ENCODE peak calls at places on chromosomes 13 and 19, in five cellular contexts. K is hepatocyte, A is PC-3, D is MM.1S, P is OCI-LY7. L is an unnamed sample.

GRCh38 chr19:49436381-49437017 is 4.8 kb downstream of the SLC17A7 start:
- DNase-seq in K (peak; percentile 51), A (no peak), D (no peak), P (peak; percentile 86), L (peak; percentile 99)

GRCh38 chr19:55255618-55256423 is 3.0 kb downstream of the PPP6R1 start:
- DNase-seq in K (no peak), A (peak; percentile 95), D (peak; percentile 33), P (peak; percentile 73), L (no peak)

GRCh38 chr13:106610511-106610910 is 42.6 kb upstream of the ARGLU1 start:
- DNase-seq in K (peak; percentile 42), A (peak; percentile 56), D (no peak), P (no peak), L (no peak)

GRCh38 chr19:2391118-2391725 is 31.2 kb downstream of the TMPRSS9 start:
- DNase-seq in K (peak; percentile 81), A (peak; percentile 69), D (peak; percentile 88), P (peak; percentile 86), L (peak; percentile 79)

GRCh38 chr13:28239374-28239773 is 101.0 kb downstream of the PAN3 start:
- DNase-seq in K (no peak), A (no peak), D (no peak), P (no peak), L (no peak)

GRCh38 chr19:13420780-13421179 is 85.5 kb downstream of the CACNA1A start:
- DNase-seq in K (no peak), A (peak; percentile 18), D (no peak), P (no peak), L (peak; percentile 71)

GRCh38 chr13:21703846-21704245 is 33.0 kb downstream of the FGF9 start:
- DNase-seq in K (no peak), A (peak; percentile 71), D (no peak), P (no peak), L (no peak)

GRCh38 chr19:39935262-39935661 is 828 bp upstream of the FCGBP start:
- DNase-seq in K (no peak), A (no peak), D (no peak), P (no peak), L (no peak)

GRCh38 chr13:107234315-107234714 is 666.4 kb upstream of the ARGLU1 start:
- DNase-seq in K (no peak), A (no peak), D (no peak), P (no peak), L (no peak)

GRCh38 chr19:19385900-19386339 is 19.6 kb upstream of the GATAD2A start:
- DNase-seq in K (no peak), A (no peak), D (no peak), P (peak; percentile 77), L (peak; percentile 66)

GRCh38 chr13:48176781-48177180 is 56.2 kb upstream of the ITM2B start:
- DNase-seq in K (no peak), A (no peak), D (no peak), P (no peak), L (no peak)

GRCh38 chr19:3057275-3057714 is 5.0 kb downstream of the TLE5 start:
- DNase-seq in K (peak; percentile 67), A (peak; percentile 21), D (no peak), P (no peak), L (no peak)

DNA sequence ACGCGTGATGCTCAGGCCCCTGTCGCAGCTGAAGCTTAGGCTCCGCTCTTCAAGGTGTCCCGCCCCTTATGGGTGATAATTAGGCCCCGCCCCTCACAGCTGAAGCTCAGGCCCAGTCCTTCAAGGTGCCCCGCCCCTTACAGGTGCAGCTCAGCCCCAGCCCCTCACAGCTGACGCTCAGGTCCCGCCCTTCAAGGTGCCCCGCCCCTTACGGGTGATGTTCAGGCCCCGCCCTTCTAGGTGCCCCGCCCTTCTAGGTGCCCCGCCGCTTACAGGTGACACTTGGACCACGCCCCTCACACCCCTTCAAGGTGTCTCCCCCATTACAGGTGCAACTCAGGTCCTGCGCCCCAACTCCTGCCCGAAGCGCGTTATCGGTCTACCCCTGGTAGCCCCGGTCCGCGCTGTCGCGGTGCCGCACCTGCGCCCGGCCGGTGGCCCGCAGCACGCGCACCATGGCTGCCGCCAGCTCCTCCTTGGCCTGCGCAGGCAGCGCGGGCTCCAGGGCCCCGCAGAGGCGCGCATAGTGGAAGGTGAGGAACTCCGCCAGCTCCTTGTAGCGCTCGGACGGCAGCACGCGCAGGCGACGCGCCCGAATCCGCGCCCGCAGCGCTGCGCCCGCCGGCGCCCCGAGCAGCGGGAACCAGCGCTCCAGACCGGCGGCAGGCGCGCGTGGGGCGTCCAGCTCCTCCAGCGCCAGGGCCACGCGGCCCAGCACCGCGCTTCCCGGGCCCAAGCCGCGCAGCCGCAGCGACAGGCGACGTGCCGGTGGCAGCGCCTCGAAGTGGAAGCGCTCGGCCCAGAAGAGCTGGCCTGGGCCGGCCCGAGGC is 7.3 kb downstream of the RASAL3 start:
- DNase-seq in K (peak; percentile 43), A (peak; percentile 61), D (no peak), P (peak; percentile 42), L (peak; percentile 99)
- H2AFZ ChIP-seq in K (no peak overlapping the region), A (peak overlapping the region; percentile 67), D (no peak overlapping the region), P (no peak overlapping the region), L (peak overlapping the region; percentile 97)

GRCh38 chr19:33518541-33518940 is 3.0 kb downstream of the PEPD start:
- DNase-seq in K (no peak), A (no peak), D (no peak), P (no peak), L (peak; percentile 30)
- H3K9me2 ChIP-seq in K (no peaks in the 10 kb centered on the region), A (no peaks in the 10 kb centered on the region), D (no peaks in the 10 kb centered on the region), P (no peaks in the 10 kb centered on the region), L (no peaks in the 10 kb centered on the region)

GRCh38 chr13:62337109-62337880 is 921.6 kb upstream of the PCDH20 start:
- DNase-seq in K (no peak), A (no peak), D (no peak), P (peak; percentile 38), L (peak; percentile 27)
- H2AFZ ChIP-seq in K (no peak overlapping the region), A (no peak overlapping the region), D (no peak overlapping the region), P (peak overlapping the region; percentile 91), L (peak overlapping the region; percentile 3)

DNA sequence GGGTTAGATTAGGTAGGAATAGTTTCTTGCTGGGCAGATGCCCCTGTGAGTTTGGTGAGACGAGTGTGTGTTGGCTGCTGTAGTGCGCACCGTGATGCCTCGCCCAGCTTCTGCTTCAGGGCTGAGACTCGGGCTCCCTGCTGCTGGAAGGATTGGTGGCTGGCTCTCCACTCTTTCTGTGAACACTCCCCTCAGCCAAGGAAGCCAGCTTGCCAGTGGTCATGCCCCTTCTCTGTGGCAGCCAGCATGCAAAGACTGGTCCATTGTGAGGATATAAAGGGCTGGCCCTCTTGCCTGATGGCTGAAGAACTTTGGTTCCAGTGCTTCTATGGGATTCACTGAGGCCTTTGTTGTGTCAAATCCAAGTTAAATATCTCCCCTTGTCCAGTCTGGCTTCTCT is 2.9 kb upstream of the HTR2A start:
- DNase-seq in K (no peak), A (no peak), D (no peak), P (no peak), L (no peak)
- H3K9me2 ChIP-seq in K (no peaks in the 10 kb centered on the region), A (no peaks in the 10 kb centered on the region), D (no peaks in the 10 kb centered on the region), P (no peaks in the 10 kb centered on the region), L (no peaks in the 10 kb centered on the region)

GRCh38 chr19:6737873-6738725 is 719 bp upstream of the GPR108 start:
- DNase-seq in K (peak; percentile 89), A (peak; percentile 100), D (peak; percentile 100), P (peak; percentile 95), L (peak; percentile 83)
- H2AFZ ChIP-seq in K (peak overlapping the region; percentile 81), A (peak overlapping the region; percentile 96), D (peak overlapping the region; percentile 72), P (peak overlapping the region; percentile 68), L (peak overlapping the region; percentile 89)

GRCh38 chr13:29906432-29907011 is 56.1 kb upstream of the UBL3 start:
- DNase-seq in K (no peak), A (no peak), D (no peak), P (no peak), L (no peak)
- H3K9me2 ChIP-seq in K (no peaks in the 10 kb centered on the region), A (no peaks in the 10 kb centered on the region), D (no peaks in the 10 kb centered on the region), P (no peaks in the 10 kb centered on the region), L (peaks cover 7% of the 10 kb centered on the region)

DNA sequence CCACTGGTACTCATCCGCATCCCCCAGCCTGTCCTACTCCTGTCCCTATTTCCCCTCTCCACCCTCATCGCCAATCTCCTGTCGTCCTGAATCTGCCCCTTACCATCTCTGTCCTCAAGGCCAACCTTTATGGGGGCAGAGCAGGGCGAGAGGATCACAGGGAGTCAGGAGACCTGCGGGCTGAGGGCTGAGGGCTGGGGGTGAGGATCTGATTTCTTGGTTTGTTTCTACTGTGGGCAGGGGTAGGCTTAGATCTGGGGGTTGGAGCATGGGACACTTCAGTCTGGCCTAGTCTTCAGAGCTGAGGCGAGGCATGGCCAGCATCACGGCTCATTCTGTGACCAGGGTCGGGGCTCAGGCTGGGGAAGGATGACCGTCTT is 16.5 kb upstream of the ERCC1 start:
- DNase-seq in K (no peak), A (no peak), D (no peak), P (no peak), L (peak; percentile 27)
- H2AFZ ChIP-seq in K (peak overlapping the region; percentile 53), A (peak overlapping the region; percentile 69), D (peak overlapping the region; percentile 11), P (peak overlapping the region; percentile 42), L (peak overlapping the region; percentile 96)

GRCh38 chr19:42175335-42175734 is 42.1 kb downstream of the DEDD2 start:
- DNase-seq in K (no peak), A (no peak), D (no peak), P (no peak), L (no peak)

GRCh38 chr19:42175952-42176648 is 41.4 kb downstream of the DEDD2 start:
- DNase-seq in K (peak; percentile 30), A (peak; percentile 19), D (no peak), P (no peak), L (peak; percentile 75)

GRCh38 chr19:42172261-42172660 is 40.0 kb upstream of the POU2F2 start:
- DNase-seq in K (peak; percentile 64), A (peak; percentile 88), D (no peak), P (no peak), L (no peak)

GRCh38 chr19:42174188-42174587 is 41.9 kb upstream of the POU2F2 start:
- DNase-seq in K (no peak), A (no peak), D (no peak), P (no peak), L (no peak)

GRCh38 chr19:42173695-42174094 is 41.4 kb upstream of the POU2F2 start:
- DNase-seq in K (no peak), A (no peak), D (no peak), P (no peak), L (no peak)
- H3K9me2 ChIP-seq in K (no peaks in the 10 kb centered on the region), A (no peaks in the 10 kb centered on the region), D (no peaks in the 10 kb centered on the region), P (no peaks in the 10 kb centered on the region), L (no peaks in the 10 kb centered on the region)

L was measured in GM23338.